ENCODE peak calls at places on chromosome 15, in five cellular contexts. M is neural progenitor cell, Y is AG09309, Q is endothelial cell, T is left lung. H is an unnamed sample.

GRCh38 chr15:57288926-57289650 is 87.2 kb upstream of the CGNL1 start:
- DNase-seq in M (no peak), Y (peak), T (no peak), Q (no peak), H (no peak)

GRCh38 chr15:89161666-89162065 is 59.7 kb downstream of the RLBP1 start:
- DNase-seq in T (no peak), M (no peak), Q (no peak), Y (no peak), H (no peak)

GRCh38 chr15:74777769-74778598 is 3.9 kb upstream of the CSK start:
- DNase-seq in M (no peak), Y (no peak), Q (no peak), T (peak), H (no peak)

GRCh38 chr15:50126072-50126471 is 7.0 kb upstream of the ATP8B4 start:
- DNase-seq in M (no peak), Y (no peak), Q (no peak), T (no peak), H (no peak)

GRCh38 chr15:67783303-67783702 is 42.0 kb upstream of the SKOR1 start:
- DNase-seq in T (no peak), M (no peak), Q (no peak), Y (no peak), H (peak)

GRCh38 chr15:66007663-66008262 is 138.5 kb downstream of the RAB11A start:
- DNase-seq in Q (no peak), M (no peak), Y (no peak), T (no peak), H (no peak)

GRCh38 chr15:60695713-60696522 is 217.0 kb upstream of the ICE2 start:
- DNase-seq in T (no peak), Q (no peak), M (no peak), Y (no peak), H (no peak)

GRCh38 chr15:59186501-59186900 is 20.1 kb upstream of the LDHAL6B start:
- DNase-seq in Q (no peak), T (no peak), M (no peak), Y (no peak), H (no peak)

GRCh38 chr15:39786444-39787056 is 3.9 kb upstream of the FSIP1 start:
- DNase-seq in Q (no peak), T (no peak), M (peak), Y (no peak), H (peak)

GRCh38 chr15:91555307-91555706 is 298.2 kb upstream of the SLCO3A1 start:
- DNase-seq in M (no peak), T (no peak), Q (no peak), Y (no peak), H (no peak)

GRCh38 chr15:64558460-64559179 is 98.2 kb downstream of the ZNF609 start:
- DNase-seq in M (no peak), Y (peak), Q (no peak), T (no peak), H (no peak)

GRCh38 chr15:56736308-56736707 is 3.0 kb upstream of the ZNF280D start:
- DNase-seq in M (no peak), Y (no peak), T (no peak), Q (no peak), H (no peak)

GRCh38 chr15:43488790-43489585 is 4.0 kb downstream of the TP53BP1 start:
- DNase-seq in Q (no peak), Y (no peak), T (no peak), M (no peak), H (no peak)
- TF ChIP-seq CTCF in Q (no peak), Y (no peak), T (no peak), M (no peak), H (no peak)

GRCh38 chr15:70014311-70014707 is 83.4 kb downstream of the TLE3 start:
- DNase-seq in Q (no peak), M (no peak), T (no peak), Y (no peak), H (no peak)

GRCh38 chr15:70013647-70014310 is 83.9 kb downstream of the TLE3 start:
- DNase-seq in M (no peak), T (no peak), Q (no peak), Y (no peak), H (no peak)

GRCh38 chr15:70017025-70017424 is 80.7 kb downstream of the TLE3 start:
- DNase-seq in M (no peak), Y (no peak), Q (no peak), T (no peak), H (no peak)

GRCh38 chr15:70016511-70016994 is 81.2 kb downstream of the TLE3 start:
- DNase-seq in Q (no peak), M (no peak), Y (no peak), T (no peak), H (peak)

DNA sequence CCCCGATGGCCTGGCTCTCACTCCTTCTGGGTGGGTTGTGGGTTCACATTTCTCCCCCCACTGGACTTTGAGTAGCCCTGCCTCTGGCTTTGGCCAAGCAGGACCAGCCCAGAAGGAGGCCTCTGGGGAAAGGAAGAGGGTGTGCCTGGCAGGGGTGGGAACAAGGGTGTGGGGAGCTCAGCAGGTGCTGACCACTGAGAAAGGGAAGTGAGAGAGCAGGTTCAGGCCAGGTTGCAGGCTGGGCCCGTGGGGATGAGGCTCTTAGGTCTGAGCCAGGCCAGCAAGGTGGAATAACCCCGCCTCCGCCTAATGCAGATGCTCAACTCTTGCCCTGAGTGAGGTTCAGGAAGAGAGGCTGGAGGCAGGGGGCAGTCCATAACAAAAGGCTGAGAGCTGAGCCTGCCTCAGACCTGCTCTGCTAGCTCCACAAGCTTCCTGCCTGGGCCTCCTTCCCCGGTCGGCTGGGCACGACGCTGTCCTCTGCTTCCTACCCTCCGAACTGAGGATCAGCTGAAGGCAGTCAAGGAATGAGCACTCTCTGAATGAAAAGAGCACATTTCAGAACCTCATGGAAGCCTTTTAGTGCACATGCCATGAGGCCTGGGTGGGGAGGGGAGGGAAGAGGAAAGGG is 82.7 kb downstream of the TLE3 start:
- DNase-seq in Y (no peak), M (peak), T (no peak), Q (peak), H (peak)
- TF ChIP-seq CTCF in Y (no peak), M (no peak), T (no peak), Q (no peak), H (peak)

DNA sequence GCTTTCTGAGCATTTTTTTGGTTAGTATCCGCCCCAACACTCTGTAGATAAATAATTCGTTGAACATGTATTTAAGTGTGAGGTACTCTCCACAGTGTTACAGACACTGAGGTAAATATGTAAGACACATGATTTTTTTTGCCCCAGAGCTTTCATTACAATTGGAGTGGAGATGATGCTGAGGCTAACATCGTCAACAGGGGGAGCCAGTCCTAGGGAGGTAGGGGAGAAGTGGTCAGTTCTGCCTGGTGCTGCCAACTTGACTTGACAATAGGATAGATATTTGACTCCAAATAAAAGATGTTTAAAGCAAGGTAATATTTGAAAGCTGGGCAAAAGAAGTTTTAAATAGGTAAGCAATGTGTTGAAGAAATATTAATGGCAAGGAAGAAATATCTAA is 295.7 kb downstream of the UNC13C start:
- DNase-seq in Y (no peak), T (no peak), Q (peak), M (no peak), H (no peak)
- TF ChIP-seq CTCF in Y (no peak), T (no peak), Q (peak), M (peak), H (no peak)

GRCh38 chr15:25784876-25785642 is 78.1 kb downstream of the ATP10A start:
- DNase-seq in Q (no peak), M (no peak), Y (peak), T (no peak), H (no peak)

GRCh38 chr15:25785643-25786029 is 77.5 kb downstream of the ATP10A start:
- DNase-seq in Q (no peak), Y (no peak), M (no peak), T (no peak), H (no peak)

GRCh38 chr15:25783134-25783533 is 80.0 kb downstream of the ATP10A start:
- DNase-seq in Q (no peak), T (no peak), Y (no peak), M (no peak), H (no peak)

GRCh38 chr15:25784141-25784540 is 79.0 kb downstream of the ATP10A start:
- DNase-seq in Q (no peak), Y (no peak), M (no peak), T (no peak), H (no peak)

DNA sequence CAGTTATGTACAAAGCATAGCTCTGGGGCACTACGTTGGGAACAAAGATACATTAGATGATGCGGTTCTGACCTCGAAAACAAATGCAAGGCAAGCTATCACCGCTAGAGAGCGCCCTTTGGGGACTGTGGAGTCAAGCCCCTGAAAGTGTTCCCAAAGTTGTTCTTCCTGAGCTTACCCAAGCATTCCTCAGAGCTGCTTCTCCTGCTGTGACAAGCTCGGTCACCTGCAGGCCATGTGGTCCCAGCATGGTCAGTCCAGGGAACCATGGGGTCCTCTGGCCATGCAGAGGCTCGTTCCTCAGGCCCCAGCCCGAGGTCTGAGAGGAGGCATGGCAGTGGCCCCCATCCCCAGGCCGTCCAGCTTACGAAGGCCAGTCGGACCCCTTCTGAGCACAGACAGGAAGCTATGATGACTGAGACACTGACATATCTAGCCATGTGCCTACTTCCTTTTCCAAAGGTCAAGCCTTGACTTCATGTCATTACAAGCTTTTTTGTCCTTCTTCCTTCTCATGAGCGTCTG is 79.5 kb downstream of the ATP10A start:
- DNase-seq in Q (peak), M (peak), T (no peak), Y (no peak), H (no peak)
- TF ChIP-seq CTCF in Q (peak), M (peak), T (no peak), Y (peak), H (no peak)

GRCh38 chr15:69161878-69162213 is 1.4 kb downstream of the GLCE start:
- DNase-seq in M (no peak), Y (no peak), T (no peak), Q (no peak), H (no peak)

GRCh38 chr15:69160141-69160975 is at the start of gene GLCE:
- DNase-seq in T (peak), M (peak), Q (peak), Y (peak), H (peak)

GRCh38 chr15:69163124-69163669 is 2.8 kb downstream of the GLCE start:
- DNase-seq in M (no peak), Y (no peak), T (no peak), Q (no peak), H (no peak)

GRCh38 chr15:69159805-69160140 is 662 bp upstream of the GLCE start:
- DNase-seq in M (no peak), Q (no peak), T (no peak), Y (no peak), H (no peak)

GRCh38 chr15:69160976-69161877 is 792 bp downstream of the GLCE start:
- DNase-seq in Q (peak), T (peak), Y (no peak), M (peak), H (peak)
- TF ChIP-seq CTCF in Q (no peak), T (no peak), Y (peak), M (peak), H (peak)

H was measured in GM10248.